ENCODE peak calls at places on chromosomes 1 and 21, in six cellular contexts. R is stimulated activated CD4-positive, alpha-beta T cell treated with anti-CD3 and anti-CD28 coated beads, Interleukin-1b, Interleukin-23, amount 100 ng/mL, for 4 hours; P is CD4-positive, CD25-positive, alpha-beta regulatory T cell; T is naive thymus-derived CD8-positive, alpha-beta T cell; C is amygdala; Y is T47D. Q is an unnamed sample.

GRCh38 chr1:177023710-177024109 is 140.8 kb downstream of the ASTN1 start:
- DNase-seq in T (no peak), C (no peak), R (no peak), Y (no peak), P (no peak), Q (no peak)

GRCh38 chr1:116092752-116093489 is 18.3 kb upstream of the MAB21L3 start:
- DNase-seq in R (no peak), P (no peak), T (no peak), C (no peak), Y (no peak), Q (no peak)

GRCh38 chr1:98034505-98034904 is 113.7 kb upstream of the DPYD start:
- DNase-seq in C (no peak), Y (no peak), P (no peak), R (no peak), T (no peak), Q (no peak)

GRCh38 chr1:165899461-165899941 is 72.1 kb downstream of the UCK2 start:
- DNase-seq in Y (no peak), T (no peak), P (no peak), C (no peak), R (no peak), Q (no peak)

GRCh38 chr1:203663294-203663693 is 36.7 kb downstream of the ATP2B4 start:
- DNase-seq in R (no peak), P (no peak), C (no peak), T (no peak), Y (no peak), Q (no peak)

GRCh38 chr1:51926171-51926812 is 47.8 kb upstream of the NRDC start:
- DNase-seq in Y (no peak), R (no peak), T (no peak), C (no peak), P (no peak), Q (no peak)

GRCh38 chr1:184462170-184462569 is 75.3 kb downstream of the C1orf21 start:
- DNase-seq in P (no peak), R (no peak), T (no peak), C (no peak), Y (no peak), Q (no peak)

GRCh38 chr1:239260779-239261286 is 125.5 kb upstream of the CHRM3 start:
- DNase-seq in C (no peak), T (no peak), R (no peak), P (no peak), Y (no peak), Q (no peak)

GRCh38 chr1:20017741-20018140 is 38.3 kb upstream of the PLA2G2A start:
- DNase-seq in T (no peak), C (no peak), Y (no peak), R (no peak), P (no peak), Q (no peak)

GRCh38 chr1:68111804-68112436 is 61.5 kb upstream of the DIRAS3 start:
- DNase-seq in P (no peak), C (peak), R (no peak), T (no peak), Y (peak), Q (peak)

GRCh38 chr1:39416609-39417008 is 74.8 kb upstream of the BMP8A start:
- DNase-seq in Y (no peak), T (no peak), R (no peak), P (no peak), C (no peak), Q (no peak)

GRCh38 chr21:26811031-26811430 is 34.2 kb downstream of the ADAMTS1 start:
- DNase-seq in C (no peak), R (no peak), P (no peak), T (no peak), Y (no peak), Q (no peak)

GRCh38 chr1:232250410-232250809 is 379.5 kb downstream of the SIPA1L2 start:
- DNase-seq in R (no peak), C (no peak), P (no peak), Y (no peak), T (no peak), Q (no peak)

GRCh38 chr1:19035356-19036048 is 79.0 kb upstream of the IFFO2 start:
- DNase-seq in C (no peak), T (no peak), R (no peak), P (no peak), Y (no peak), Q (no peak)

Q was measured in SK-N-DZ.